ENCODE peak calls at places on chromosomes 6 and 20, in five cellular contexts. T is esophagus squamous epithelium, Y is fibroblast of lung, G is kidney epithelial cell, Z is tibial artery. M is an unnamed sample.

GRCh38 chr6:42771741-42772100 is 10.1 kb upstream of the BICRAL start:
- DNase-seq in T (no peak), Y (no peak), G (no peak), Z (no peak), M (no peak)

GRCh38 chr6:30074331-30075093 is 1.1 kb downstream of the RNF39 start:
- DNase-seq in T (no peak), Y (no peak), G (no peak), Z (no peak), M (no peak)

GRCh38 chr6:169789146-169789943 is 37.9 kb downstream of the ERMARD start:
- DNase-seq in T (no peak), Y (no peak), G (no peak), Z (no peak), M (no peak)

GRCh38 chr6:99019341-99019740 is 71.6 kb upstream of the FBXL4 start:
- DNase-seq in T (no peak), Y (peak), G (peak), Z (no peak), M (peak)

GRCh38 chr6:165893431-165893830 is 230.4 kb upstream of the PDE10A start:
- DNase-seq in T (no peak), Y (no peak), G (no peak), Z (no peak), M (no peak)

GRCh38 chr20:47551841-47552240 is 50.2 kb downstream of the NCOA3 start:
- DNase-seq in T (no peak), Y (no peak), G (no peak), Z (no peak), M (no peak)

GRCh38 chr20:40767530-40767924 is 78.5 kb upstream of the MAFB start:
- DNase-seq in T (no peak), Y (no peak), G (no peak), Z (no peak), M (no peak)

GRCh38 chr6:116215414-116215813 is 38.5 kb downstream of the TSPYL4 start:
- DNase-seq in T (no peak), Y (peak), G (no peak), Z (no peak), M (no peak)

GRCh38 chr6:17768388-17768787 is 61.7 kb upstream of the NUP153 start:
- DNase-seq in T (no peak), Y (peak), G (peak), Z (no peak), M (no peak)

GRCh38 chr6:169752074-169752623 is 727 bp downstream of the ERMARD start:
- DNase-seq in T (no peak), Y (no peak), G (no peak), Z (no peak), M (no peak)

GRCh38 chr6:30814137-30815084 is 69.9 kb upstream of the DDR1 start:
- DNase-seq in T (no peak), Y (peak), G (peak), Z (peak), M (peak)

GRCh38 chr6:159981591-159982245 is 12.8 kb downstream of the IGF2R start:
- DNase-seq in T (no peak), Y (peak), G (no peak), Z (peak), M (peak)

DNA sequence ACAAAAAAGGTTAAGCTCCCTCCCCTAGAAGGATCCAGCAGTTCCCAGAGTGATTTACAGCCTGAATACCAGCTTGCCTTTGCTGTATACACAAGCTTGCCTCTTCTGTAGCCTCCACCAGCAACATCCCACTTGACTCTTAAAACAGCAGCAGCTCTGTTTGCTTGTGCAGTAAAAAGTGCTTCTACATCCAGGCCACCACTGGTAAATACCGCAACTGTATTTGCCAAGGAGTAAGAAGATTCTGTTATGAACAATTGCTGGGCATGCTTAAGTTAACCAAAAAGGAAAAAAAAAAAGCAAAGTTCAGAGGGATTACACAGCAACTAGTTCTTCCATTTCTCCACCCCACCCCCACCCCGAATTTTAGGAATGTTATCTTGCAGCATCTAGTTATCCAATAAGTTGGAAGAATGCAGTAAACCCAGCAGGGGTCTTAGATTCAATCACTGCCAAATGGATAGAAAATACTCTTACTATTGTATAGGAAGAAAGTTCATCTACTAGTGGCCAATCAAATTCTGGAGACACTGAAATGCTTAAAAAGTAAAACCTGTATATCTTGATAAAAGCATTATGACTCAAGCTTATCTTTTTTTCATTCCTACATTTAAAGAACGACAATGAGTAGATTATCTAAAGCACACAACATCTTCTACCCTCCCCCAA is 4.8 kb downstream of the SALL4 start:
- DNase-seq in T (no peak), Y (peak), G (no peak), Z (no peak), M (no peak)
- H3K4me3 ChIP-seq in T (no peak), Y (no peak), G (no peak), Z (no peak), M (no peak)

DNA sequence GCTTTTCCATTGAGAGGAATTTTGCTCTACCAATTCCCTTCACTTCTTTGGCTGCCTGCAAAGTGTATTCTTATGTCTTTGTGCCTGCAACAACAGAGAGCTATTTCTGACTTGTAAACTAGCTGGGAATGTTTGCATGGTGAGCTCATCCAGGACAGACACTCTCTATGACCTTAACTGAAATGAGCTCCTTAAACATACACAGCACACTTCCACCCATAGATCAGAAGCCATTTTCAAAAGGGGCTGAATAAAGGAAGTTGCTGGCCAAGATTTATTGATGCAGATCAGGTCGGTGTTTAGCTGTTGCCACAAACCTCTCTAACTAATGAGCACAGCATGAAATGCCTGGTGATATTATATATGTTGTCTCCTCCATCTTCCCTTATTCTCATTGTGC is 377.7 kb downstream of the BTBD9 start:
- DNase-seq in T (no peak), Y (peak), G (peak), Z (no peak), M (peak)
- H3K4me3 ChIP-seq in T (no peak), Y (peak), G (no peak), Z (no peak), M (no peak)

GRCh38 chr20:19890358-19891117 is 126.6 kb upstream of the NAA20 start:
- DNase-seq in T (no peak), Y (no peak), G (no peak), Z (no peak), M (no peak)
- H3K4me3 ChIP-seq in T (no peak), Y (no peak), G (no peak), Z (peak), M (no peak)

GRCh38 chr20:25308671-25309394 is 60.9 kb downstream of the PYGB start:
- DNase-seq in T (no peak), Y (peak), G (no peak), Z (no peak), M (no peak)
- H3K4me3 ChIP-seq in T (no peak), Y (no peak), G (no peak), Z (no peak), M (no peak)

DNA sequence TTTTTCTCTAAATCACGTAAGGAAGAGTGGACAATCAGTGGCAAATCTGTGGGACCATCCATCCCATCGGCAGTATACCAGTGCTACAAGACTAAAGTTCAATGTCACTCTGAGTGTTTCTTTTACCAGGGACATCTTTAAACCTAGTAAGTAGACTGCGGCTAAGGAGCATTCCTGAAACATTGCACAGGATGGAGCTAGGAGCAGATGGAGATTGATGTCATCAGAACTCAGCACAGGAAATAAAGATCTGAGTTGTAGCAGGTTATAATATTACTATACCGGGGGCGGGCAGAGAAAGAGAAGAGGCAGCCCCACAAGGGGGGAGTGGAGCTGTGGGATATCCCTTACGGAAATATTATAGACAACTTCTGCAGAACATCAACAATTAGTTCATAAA is 162.1 kb downstream of the MTFR2 start:
- DNase-seq in T (no peak), Y (peak), G (no peak), Z (no peak), M (no peak)
- H3K4me3 ChIP-seq in T (no peak), Y (no peak), G (no peak), Z (no peak), M (no peak)

DNA sequence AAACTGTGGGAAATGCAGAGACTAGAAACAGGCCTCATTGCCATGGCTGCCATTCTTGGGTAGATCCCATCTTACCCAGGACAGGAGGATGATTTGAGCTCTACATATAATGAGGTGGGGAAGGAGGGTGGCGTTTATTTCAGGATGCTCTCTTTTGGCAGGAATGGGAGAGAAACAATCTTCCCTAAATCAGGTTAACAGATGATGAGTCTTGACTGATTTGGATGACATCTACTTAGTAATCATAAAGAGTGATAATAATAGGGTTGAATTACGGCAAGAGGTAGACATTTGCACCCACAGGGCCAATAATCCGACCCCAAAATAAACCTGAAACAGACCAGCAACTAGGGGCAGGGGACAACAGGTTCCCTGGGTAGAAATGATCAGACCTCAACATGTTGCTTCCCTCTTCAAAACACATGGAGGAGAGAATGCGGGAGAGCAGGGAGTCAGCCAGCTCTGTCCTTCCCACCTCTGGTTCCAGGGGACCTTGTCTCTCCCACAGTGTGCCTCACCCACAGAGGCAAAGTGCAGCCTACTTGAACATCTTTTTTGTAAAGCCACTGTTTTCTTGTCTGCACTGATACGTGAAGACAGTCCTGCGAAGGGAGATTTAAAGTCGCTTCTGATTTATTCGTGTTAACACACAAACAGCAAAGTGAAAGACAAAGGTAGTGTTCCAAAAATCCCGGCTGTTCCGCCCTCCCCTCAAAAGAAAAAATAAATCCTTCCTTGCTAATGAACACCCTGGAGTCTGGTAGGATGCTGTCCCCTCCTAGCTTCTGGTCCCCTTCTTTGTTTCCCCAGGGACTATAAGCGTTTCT is 3.9 kb downstream of the FOXQ1 start:
- DNase-seq in T (no peak), Y (no peak), G (no peak), Z (no peak), M (no peak)
- H3K4me3 ChIP-seq in T (peak), Y (peak), G (no peak), Z (peak), M (peak)

GRCh38 chr6:36964908-36965307 is 10.4 kb downstream of the PI16 start:
- DNase-seq in T (no peak), Y (no peak), G (no peak), Z (no peak), M (no peak)

GRCh38 chr6:36961441-36962430 is 7.2 kb downstream of the PI16 start:
- DNase-seq in T (no peak), Y (no peak), G (no peak), Z (no peak), M (no peak)

GRCh38 chr6:36964349-36964748 is 9.8 kb downstream of the PI16 start:
- DNase-seq in T (no peak), Y (no peak), G (no peak), Z (no peak), M (no peak)

GRCh38 chr6:36963451-36964290 is 9.1 kb downstream of the PI16 start:
- DNase-seq in T (no peak), Y (no peak), G (no peak), Z (no peak), M (no peak)

DNA sequence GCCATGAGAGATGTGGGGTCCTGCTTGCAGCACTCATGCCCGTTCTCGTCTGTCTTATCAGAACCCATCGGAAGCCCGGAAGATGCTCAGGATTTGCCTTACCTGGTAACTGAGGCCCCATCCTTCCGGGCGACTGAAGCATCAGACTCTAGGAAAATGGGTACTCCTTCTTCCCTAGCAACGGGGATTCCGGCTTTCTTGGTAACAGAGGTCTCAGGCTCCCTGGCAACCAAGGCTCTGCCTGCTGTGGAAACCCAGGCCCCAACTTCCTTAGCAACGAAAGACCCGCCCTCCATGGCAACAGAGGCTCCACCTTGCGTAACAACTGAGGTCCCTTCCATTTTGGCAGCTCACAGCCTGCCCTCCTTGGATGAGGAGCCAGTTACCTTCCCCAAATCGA is 8.3 kb downstream of the PI16 start:
- DNase-seq in T (no peak), Y (no peak), G (no peak), Z (peak), M (no peak)
- H3K4me3 ChIP-seq in T (no peak), Y (no peak), G (no peak), Z (no peak), M (no peak)

DNA sequence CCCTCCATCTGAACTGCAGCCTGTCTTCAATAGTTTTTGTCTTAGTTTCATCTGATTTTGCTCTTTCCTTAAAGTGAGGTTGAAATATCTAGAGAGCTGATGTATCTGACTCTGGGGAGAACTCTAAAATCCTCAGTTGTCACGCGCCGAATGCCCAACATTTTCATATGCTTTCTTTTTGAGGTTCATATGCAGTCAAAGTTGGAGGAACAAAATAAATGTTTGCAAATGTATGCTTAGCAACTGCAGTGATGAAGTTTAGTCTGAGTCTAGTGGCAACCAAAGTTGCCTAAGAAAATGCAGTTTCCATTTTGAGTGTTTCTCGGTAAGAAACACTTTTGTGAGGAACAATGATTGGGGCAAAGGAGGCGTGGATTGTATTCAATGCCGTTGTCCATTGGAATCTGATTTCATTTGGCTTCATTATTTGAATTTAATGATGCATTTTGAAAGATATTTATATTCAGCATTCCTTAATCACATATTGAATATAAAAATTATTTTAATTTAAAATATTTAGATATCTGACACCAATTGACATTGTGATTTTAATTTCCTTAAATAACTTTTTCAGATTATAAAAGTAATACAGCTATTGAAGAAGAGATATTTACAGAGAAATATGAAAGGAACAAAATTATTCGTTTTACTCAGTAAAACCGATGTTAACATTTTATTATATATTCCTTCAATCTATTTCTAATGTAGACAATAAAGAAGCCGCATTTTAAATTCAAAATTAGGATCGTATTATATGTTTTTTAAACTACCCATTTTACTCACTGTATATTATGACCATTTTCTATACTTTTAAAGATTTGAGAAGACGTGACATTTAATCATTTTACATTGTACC is 122.0 kb downstream of the PLEKHG1 start:
- DNase-seq in T (no peak), Y (no peak), G (no peak), Z (no peak), M (no peak)
- H3K4me3 ChIP-seq in T (no peak), Y (no peak), G (peak), Z (no peak), M (no peak)